ENCODE peak calls at places on chromosomes 12 and 14, in six cellular contexts. One of them, this sample, is unnamed.

GRCh38 chr14:101849640-101850039 is 88.1 kb downstream of the PPP2R5C start:
- DNase-seq in foreskin fibroblast: no peak
- DNase-seq in fibroblast of mammary gland: no peak
- DNase-seq in vagina: no peak
- DNase-seq in cardiac fibroblast: no peak
- DNase-seq in GM12864: no peak
- DNase-seq in this sample: no peak

GRCh38 chr12:22529281-22530060 is 14.9 kb downstream of the C2CD5 start:
- DNase-seq in cardiac fibroblast: peak
- DNase-seq in fibroblast of mammary gland: peak
- DNase-seq in foreskin fibroblast: peak
- DNase-seq in GM12864: no peak
- DNase-seq in vagina: no peak
- DNase-seq in this sample: no peak

GRCh38 chr14:103418508-103418818 is 33.2 kb downstream of the MARK3 start:
- DNase-seq in cardiac fibroblast: peak
- DNase-seq in GM12864: no peak
- DNase-seq in foreskin fibroblast: peak
- DNase-seq in vagina: no peak
- DNase-seq in fibroblast of mammary gland: peak
- DNase-seq in this sample: no peak

GRCh38 chr12:76586764-76587395 is 27.3 kb upstream of the OSBPL8 start:
- DNase-seq in cardiac fibroblast: peak
- DNase-seq in fibroblast of mammary gland: peak
- DNase-seq in foreskin fibroblast: no peak
- DNase-seq in vagina: no peak
- DNase-seq in GM12864: peak
- DNase-seq in this sample: no peak

GRCh38 chr14:89743828-89744227 is 210.7 kb downstream of the EFCAB11 start:
- DNase-seq in GM12864: no peak
- DNase-seq in vagina: no peak
- DNase-seq in cardiac fibroblast: no peak
- DNase-seq in foreskin fibroblast: no peak
- DNase-seq in fibroblast of mammary gland: no peak
- DNase-seq in this sample: no peak

GRCh38 chr14:88559852-88560251 is 3.0 kb upstream of the ZC3H14 start:
- DNase-seq in fibroblast of mammary gland: peak
- DNase-seq in GM12864: no peak
- DNase-seq in vagina: no peak
- DNase-seq in cardiac fibroblast: peak
- DNase-seq in foreskin fibroblast: peak
- DNase-seq in this sample: no peak

GRCh38 chr14:99706121-99706900 is 22.2 kb downstream of the CYP46A1 start:
- DNase-seq in GM12864: no peak
- DNase-seq in vagina: peak
- DNase-seq in foreskin fibroblast: no peak
- DNase-seq in cardiac fibroblast: no peak
- DNase-seq in fibroblast of mammary gland: no peak
- DNase-seq in this sample: no peak

GRCh38 chr14:99686557-99687283 is 2.6 kb downstream of the CYP46A1 start:
- DNase-seq in GM12864: no peak
- DNase-seq in fibroblast of mammary gland: no peak
- DNase-seq in cardiac fibroblast: no peak
- DNase-seq in foreskin fibroblast: no peak
- DNase-seq in vagina: peak
- DNase-seq in this sample: no peak

GRCh38 chr14:73231874-73232851 is 5.1 kb upstream of the PAPLN start:
- DNase-seq in foreskin fibroblast: no peak
- DNase-seq in GM12864: no peak
- DNase-seq in vagina: no peak
- DNase-seq in fibroblast of mammary gland: no peak
- DNase-seq in cardiac fibroblast: no peak
- DNase-seq in this sample: no peak

GRCh38 chr12:80939231-80939950 is 1.7 kb upstream of the LIN7A start:
- DNase-seq in cardiac fibroblast: peak
- DNase-seq in GM12864: no peak
- DNase-seq in foreskin fibroblast: peak
- DNase-seq in fibroblast of mammary gland: peak
- DNase-seq in vagina: no peak
- DNase-seq in this sample: peak

GRCh38 chr12:120814903-120815429 is 89.2 kb downstream of the SPPL3 start:
- DNase-seq in cardiac fibroblast: no peak
- DNase-seq in GM12864: no peak
- DNase-seq in fibroblast of mammary gland: no peak
- DNase-seq in vagina: no peak
- DNase-seq in foreskin fibroblast: no peak
- DNase-seq in this sample: no peak

GRCh38 chr14:104845033-104845666 is 19.9 kb upstream of the CEP170B start:
- DNase-seq in fibroblast of mammary gland: no peak
- DNase-seq in cardiac fibroblast: no peak
- DNase-seq in vagina: no peak
- DNase-seq in foreskin fibroblast: no peak
- DNase-seq in GM12864: no peak
- DNase-seq in this sample: no peak

GRCh38 chr12:13817131-13817530 is 164.3 kb downstream of the GRIN2B start:
- DNase-seq in foreskin fibroblast: no peak
- DNase-seq in GM12864: no peak
- DNase-seq in fibroblast of mammary gland: peak
- DNase-seq in cardiac fibroblast: no peak
- DNase-seq in vagina: no peak
- DNase-seq in this sample: no peak

GRCh38 chr12:57549909-57550627 is at the start of gene KIF5A:
- DNase-seq in foreskin fibroblast: no peak
- DNase-seq in fibroblast of mammary gland: no peak
- DNase-seq in GM12864: no peak
- DNase-seq in vagina: no peak
- DNase-seq in cardiac fibroblast: no peak
- DNase-seq in this sample: no peak

GRCh38 chr12:65248656-65249633 is 29.5 kb upstream of the MSRB3 start:
- DNase-seq in GM12864: no peak
- DNase-seq in foreskin fibroblast: no peak
- DNase-seq in fibroblast of mammary gland: peak
- DNase-seq in vagina: no peak
- DNase-seq in cardiac fibroblast: no peak
- DNase-seq in this sample: no peak

GRCh38 chr14:84453541-84453940 is 1076.4 kb upstream of the FLRT2 start:
- DNase-seq in cardiac fibroblast: peak
- DNase-seq in foreskin fibroblast: no peak
- DNase-seq in vagina: no peak
- DNase-seq in GM12864: no peak
- DNase-seq in fibroblast of mammary gland: peak
- DNase-seq in this sample: no peak

GRCh38 chr14:104873380-104874055 is 8.4 kb downstream of the CEP170B start:
- DNase-seq in vagina: no peak
- DNase-seq in fibroblast of mammary gland: no peak
- DNase-seq in GM12864: no peak
- DNase-seq in foreskin fibroblast: no peak
- DNase-seq in cardiac fibroblast: no peak
- DNase-seq in this sample: no peak

GRCh38 chr12:47903927-47904646 is 707 bp downstream of the VDR start:
- DNase-seq in GM12864: no peak
- DNase-seq in fibroblast of mammary gland: peak
- DNase-seq in vagina: no peak
- DNase-seq in foreskin fibroblast: peak
- DNase-seq in cardiac fibroblast: peak
- DNase-seq in this sample: peak

GRCh38 chr14:64715628-64716412 is 11.6 kb downstream of the PLEKHG3 start:
- DNase-seq in foreskin fibroblast: no peak
- DNase-seq in cardiac fibroblast: no peak
- DNase-seq in vagina: no peak
- DNase-seq in fibroblast of mammary gland: no peak
- DNase-seq in GM12864: no peak
- DNase-seq in this sample: no peak

GRCh38 chr14:88352299-88353097 is 29.4 kb upstream of the KCNK10 start:
- DNase-seq in cardiac fibroblast: peak
- DNase-seq in vagina: no peak
- DNase-seq in fibroblast of mammary gland: peak
- DNase-seq in foreskin fibroblast: peak
- DNase-seq in GM12864: no peak
- DNase-seq in this sample: peak

GRCh38 chr12:48189331-48190125 is 6.1 kb downstream of the CCDC184 start:
- DNase-seq in foreskin fibroblast: peak
- DNase-seq in fibroblast of mammary gland: peak
- DNase-seq in vagina: no peak
- DNase-seq in GM12864: no peak
- DNase-seq in cardiac fibroblast: peak
- DNase-seq in this sample: peak

GRCh38 chr14:57982802-57983201 is 116.9 kb upstream of the SLC35F4 start:
- DNase-seq in cardiac fibroblast: no peak
- DNase-seq in vagina: no peak
- DNase-seq in foreskin fibroblast: no peak
- DNase-seq in fibroblast of mammary gland: no peak
- DNase-seq in GM12864: no peak
- DNase-seq in this sample: no peak

GRCh38 chr12:121494093-121494787 is 86.6 kb downstream of the KDM2B start:
- DNase-seq in GM12864: no peak
- DNase-seq in fibroblast of mammary gland: peak
- DNase-seq in foreskin fibroblast: no peak
- DNase-seq in vagina: no peak
- DNase-seq in cardiac fibroblast: peak
- DNase-seq in this sample: no peak

DNA sequence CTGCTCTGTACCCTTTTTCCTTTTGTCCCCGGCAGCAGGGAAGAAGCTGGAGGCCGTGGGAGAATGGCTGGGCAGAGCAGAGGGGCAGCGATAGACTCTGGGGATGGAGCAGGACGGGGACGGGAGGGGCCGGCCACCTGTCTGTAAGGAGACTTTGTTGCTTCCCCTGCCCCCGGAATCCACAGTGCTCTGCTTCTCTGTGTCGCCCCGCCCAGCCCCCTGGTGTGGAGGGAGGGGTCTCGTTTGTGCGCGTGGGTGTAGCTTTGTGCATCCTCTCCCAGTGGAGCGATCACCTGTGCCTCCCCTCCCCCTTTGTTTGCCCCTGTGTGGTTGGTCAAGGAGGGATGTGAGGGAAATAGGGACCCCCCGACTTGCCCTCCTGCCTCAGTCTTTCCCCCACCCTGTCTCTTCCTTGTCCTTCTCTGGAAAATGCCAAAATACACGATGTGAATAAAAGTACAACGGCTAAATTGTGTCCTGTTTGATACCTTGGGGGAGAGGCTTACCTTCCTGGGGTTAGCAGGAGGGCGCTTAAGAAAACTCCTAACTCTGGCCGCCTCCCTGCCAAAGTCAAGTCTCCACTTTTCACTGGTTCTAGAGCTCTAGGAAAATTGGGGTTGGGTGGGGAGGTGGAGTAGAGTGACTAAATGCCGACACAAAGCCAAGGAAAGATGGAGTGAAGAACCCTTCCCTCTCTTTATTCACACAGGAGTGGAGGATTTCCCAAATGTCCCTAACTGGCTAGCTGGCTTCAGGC is 990 bp upstream of the TPI1 start:
- DNase-seq in GM12864: no peak
- DNase-seq in vagina: no peak
- DNase-seq in foreskin fibroblast: no peak
- DNase-seq in cardiac fibroblast: no peak
- DNase-seq in fibroblast of mammary gland: no peak
- DNase-seq in this sample: no peak
- H3K4me3 ChIP-seq in GM12864: peak
- H3K4me3 ChIP-seq in vagina: peak
- H3K4me3 ChIP-seq in foreskin fibroblast: peak
- H3K4me3 ChIP-seq in cardiac fibroblast: no peak
- H3K4me3 ChIP-seq in fibroblast of mammary gland: peak
- H3K4me3 ChIP-seq in this sample: peak

GRCh38 chr12:26831959-26832816 is 806 bp downstream of the ITPR2 start:
- DNase-seq in foreskin fibroblast: peak
- DNase-seq in vagina: no peak
- DNase-seq in cardiac fibroblast: peak
- DNase-seq in fibroblast of mammary gland: peak
- DNase-seq in GM12864: no peak
- DNase-seq in this sample: no peak

GRCh38 chr12:26832817-26833691 is at the start of gene ITPR2:
- DNase-seq in foreskin fibroblast: peak
- DNase-seq in vagina: no peak
- DNase-seq in cardiac fibroblast: peak
- DNase-seq in GM12864: no peak
- DNase-seq in fibroblast of mammary gland: peak
- DNase-seq in this sample: peak

GRCh38 chr12:26830358-26830757 is 2.6 kb downstream of the ITPR2 start:
- DNase-seq in fibroblast of mammary gland: no peak
- DNase-seq in GM12864: no peak
- DNase-seq in cardiac fibroblast: no peak
- DNase-seq in foreskin fibroblast: no peak
- DNase-seq in vagina: no peak
- DNase-seq in this sample: no peak

GRCh38 chr12:26828315-26828714 is 4.7 kb downstream of the ITPR2 start:
- DNase-seq in GM12864: no peak
- DNase-seq in fibroblast of mammary gland: no peak
- DNase-seq in vagina: no peak
- DNase-seq in cardiac fibroblast: no peak
- DNase-seq in foreskin fibroblast: no peak
- DNase-seq in this sample: no peak

GRCh38 chr12:26830783-26831601 is 2.0 kb downstream of the ITPR2 start:
- DNase-seq in fibroblast of mammary gland: no peak
- DNase-seq in vagina: no peak
- DNase-seq in GM12864: no peak
- DNase-seq in foreskin fibroblast: no peak
- DNase-seq in cardiac fibroblast: no peak
- DNase-seq in this sample: no peak
- H3K4me3 ChIP-seq in fibroblast of mammary gland: no peak
- H3K4me3 ChIP-seq in vagina: no peak
- H3K4me3 ChIP-seq in GM12864: peak
- H3K4me3 ChIP-seq in foreskin fibroblast: peak
- H3K4me3 ChIP-seq in cardiac fibroblast: peak
- H3K4me3 ChIP-seq in this sample: no peak

DNA sequence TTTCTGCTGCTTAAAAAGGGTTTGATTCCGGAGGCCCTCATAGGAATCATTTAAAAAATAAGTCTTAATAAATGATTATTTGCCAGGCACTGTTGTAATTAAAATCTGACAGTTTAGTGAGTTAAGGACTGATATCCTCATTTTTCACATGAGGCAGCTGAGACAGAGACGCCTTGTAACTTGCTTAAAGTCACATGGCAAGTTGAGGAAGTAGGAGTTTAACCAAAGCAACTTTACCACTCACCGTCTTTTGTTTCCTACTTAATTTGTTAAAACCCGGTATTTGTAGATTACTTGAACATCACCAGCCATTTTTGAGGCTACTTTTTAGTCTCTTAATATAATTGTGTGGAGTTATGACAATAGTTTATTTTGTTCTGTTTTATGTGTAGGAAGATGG is 2.4 kb downstream of the TIGAR start:
- DNase-seq in cardiac fibroblast: no peak
- DNase-seq in foreskin fibroblast: no peak
- DNase-seq in vagina: no peak
- DNase-seq in GM12864: no peak
- DNase-seq in fibroblast of mammary gland: no peak
- DNase-seq in this sample: no peak
- H3K4me3 ChIP-seq in cardiac fibroblast: no peak
- H3K4me3 ChIP-seq in foreskin fibroblast: no peak
- H3K4me3 ChIP-seq in vagina: no peak
- H3K4me3 ChIP-seq in GM12864: no peak
- H3K4me3 ChIP-seq in fibroblast of mammary gland: no peak
- H3K4me3 ChIP-seq in this sample: no peak

GRCh38 chr12:16606936-16607335 is 974 bp upstream of the LMO3 start:
- DNase-seq in vagina: no peak
- DNase-seq in foreskin fibroblast: no peak
- DNase-seq in fibroblast of mammary gland: no peak
- DNase-seq in GM12864: no peak
- DNase-seq in cardiac fibroblast: no peak
- DNase-seq in this sample: no peak
- H3K4me3 ChIP-seq in vagina: peak
- H3K4me3 ChIP-seq in foreskin fibroblast: no peak
- H3K4me3 ChIP-seq in fibroblast of mammary gland: no peak
- H3K4me3 ChIP-seq in GM12864: no peak
- H3K4me3 ChIP-seq in cardiac fibroblast: peak
- H3K4me3 ChIP-seq in this sample: peak

GRCh38 chr14:96424104-96424989 is 32.4 kb downstream of the AK7 start:
- DNase-seq in vagina: no peak
- DNase-seq in cardiac fibroblast: peak
- DNase-seq in GM12864: peak
- DNase-seq in foreskin fibroblast: peak
- DNase-seq in fibroblast of mammary gland: peak
- DNase-seq in this sample: peak
- H3K4me3 ChIP-seq in vagina: peak
- H3K4me3 ChIP-seq in cardiac fibroblast: peak
- H3K4me3 ChIP-seq in GM12864: peak
- H3K4me3 ChIP-seq in foreskin fibroblast: peak
- H3K4me3 ChIP-seq in fibroblast of mammary gland: peak
- H3K4me3 ChIP-seq in this sample: peak

This sample was measured in skeletal muscle cell.